ENCODE peak calls at places on chromosomes 13 and 19, in nine cellular contexts. Z is glutamatergic neuron; I is AG10803; Q is CD8-positive, alpha-beta T cell; F is CD4-positive, alpha-beta T cell; L is Caco-2; C is astrocyte; M is epithelial cell of esophagus; B is endothelial cell. J is an unnamed sample.

GRCh38 chr19:42850981-42851717 is 28.4 kb downstream of the PSG1 start:
- DNase-seq in Z (no peak), I (peak), Q (no peak), F (no peak), L (peak), C (peak), M (peak), B (no peak), J (no peak)

GRCh38 chr13:71879129-71879535 is 12.1 kb upstream of the DACH1 start:
- DNase-seq in Z (no peak), I (no peak), Q (no peak), F (no peak), L (peak), C (no peak), M (peak), B (peak), J (peak)

GRCh38 chr19:32406161-32407003 is 812 bp downstream of the DPY19L3 start:
- DNase-seq in Z (no peak), I (no peak), Q (no peak), F (no peak), L (no peak), C (no peak), M (no peak), B (no peak), J (no peak)

GRCh38 chr13:100363351-100363750 is 225.2 kb downstream of the GGACT start:
- DNase-seq in Z (no peak), I (peak), Q (no peak), F (no peak), L (no peak), C (peak), M (no peak), B (no peak), J (no peak)

GRCh38 chr19:7533925-7534480 is 1.5 kb upstream of the PNPLA6 start:
- DNase-seq in Z (peak), I (peak), Q (peak), F (peak), L (peak), C (peak), M (peak), B (peak), J (peak)

GRCh38 chr19:3133793-3134116 is 2.1 kb upstream of the GNA15 start:
- DNase-seq in Z (no peak), I (no peak), Q (no peak), F (no peak), L (no peak), C (no peak), M (no peak), B (no peak), J (no peak)

GRCh38 chr19:28465317-28466086 is 747.4 kb downstream of the UQCRFS1 start:
- DNase-seq in Z (no peak), I (no peak), Q (no peak), F (no peak), L (no peak), C (peak), M (peak), B (no peak), J (no peak)

GRCh38 chr19:2015611-2015950 is at the start of gene BTBD2:
- DNase-seq in Z (peak), I (peak), Q (peak), F (no peak), L (no peak), C (peak), M (peak), B (no peak), J (no peak)

GRCh38 chr13:84137292-84137691 is 255.0 kb upstream of the SLITRK1 start:
- DNase-seq in Z (no peak), I (peak), Q (peak), F (peak), L (no peak), C (peak), M (no peak), B (no peak), J (no peak)

GRCh38 chr19:42412661-42413076 is 14.5 kb downstream of the LIPE start:
- DNase-seq in Z (no peak), I (no peak), Q (no peak), F (no peak), L (no peak), C (no peak), M (no peak), B (no peak), J (no peak)

DNA sequence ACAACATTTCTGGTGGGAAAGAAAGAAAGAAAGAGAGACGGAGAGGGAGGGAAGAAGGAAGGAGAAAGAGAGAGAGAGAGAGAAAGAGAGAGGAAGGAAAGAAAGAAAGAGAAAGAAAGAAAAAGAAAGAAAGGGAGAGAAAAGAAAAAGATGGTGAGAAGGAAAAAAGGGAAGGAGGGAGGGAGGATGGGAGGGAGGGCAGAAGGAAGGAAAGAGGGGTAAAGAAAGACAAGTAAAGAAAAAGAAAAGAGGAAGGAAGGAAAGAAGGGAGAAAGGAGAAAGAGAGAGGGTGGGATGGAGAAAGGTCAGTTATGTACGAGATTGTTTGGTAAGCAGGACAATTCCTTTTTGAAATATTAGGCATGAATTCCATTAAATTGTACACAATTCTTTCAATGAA is 145.3 kb downstream of the SPRY2 start:
- DNase-seq in Z (no peak), I (no peak), Q (no peak), F (no peak), L (no peak), C (no peak), M (no peak), B (no peak), J (no peak)
- TF ChIP-seq CTCF in Z (no peak), I (no peak), Q (no peak), F (no peak), L (no peak), C (no peak), M (no peak), B (no peak), J (no peak)

DNA sequence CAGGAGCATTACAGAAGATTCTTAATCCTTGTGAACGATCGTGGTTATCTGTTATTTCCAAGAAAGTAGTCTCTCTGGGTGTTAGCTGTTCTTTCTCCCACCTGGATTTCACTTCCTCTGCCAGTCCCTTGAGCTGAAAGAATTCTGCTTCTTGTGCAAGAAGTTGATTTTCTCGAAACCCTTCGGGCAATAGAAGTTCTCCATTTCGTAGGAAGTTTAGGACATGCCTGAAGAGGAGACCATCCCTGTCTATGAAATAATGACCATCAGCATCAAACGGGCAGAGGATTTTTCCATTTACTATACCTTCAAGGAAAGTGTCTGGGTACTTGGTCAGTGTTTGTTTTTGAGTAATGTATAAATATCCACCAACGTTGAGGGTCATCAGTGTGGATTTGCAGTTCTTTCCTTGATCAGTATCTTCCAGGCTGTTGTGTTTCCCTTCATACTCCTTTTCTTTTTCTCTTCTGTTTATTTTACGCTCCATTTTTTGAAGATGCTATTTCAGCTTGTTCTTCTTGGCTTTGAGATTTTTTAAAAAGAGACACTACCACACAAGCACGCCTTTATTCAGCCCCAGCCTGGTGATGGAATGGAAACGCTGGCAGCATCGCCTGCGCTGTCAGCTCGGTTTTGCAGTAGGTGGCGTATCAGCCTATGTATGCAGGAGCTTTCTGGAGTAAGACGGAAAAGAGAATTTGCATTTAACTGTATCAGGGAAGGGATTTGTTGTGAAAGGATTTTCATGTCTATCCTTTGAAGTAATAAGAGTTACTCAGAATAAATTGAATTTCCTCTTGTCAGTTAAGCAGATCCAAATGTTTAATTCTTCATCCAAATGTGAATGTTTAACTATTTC is 6.5 kb downstream of the KCTD4 start:
- DNase-seq in Z (peak), I (peak), Q (no peak), F (no peak), L (peak), C (peak), M (peak), B (peak), J (no peak)
- TF ChIP-seq CTCF in Z (no peak), I (peak), Q (no peak), F (no peak), L (peak), C (peak), M (peak), B (no peak), J (no peak)

DNA sequence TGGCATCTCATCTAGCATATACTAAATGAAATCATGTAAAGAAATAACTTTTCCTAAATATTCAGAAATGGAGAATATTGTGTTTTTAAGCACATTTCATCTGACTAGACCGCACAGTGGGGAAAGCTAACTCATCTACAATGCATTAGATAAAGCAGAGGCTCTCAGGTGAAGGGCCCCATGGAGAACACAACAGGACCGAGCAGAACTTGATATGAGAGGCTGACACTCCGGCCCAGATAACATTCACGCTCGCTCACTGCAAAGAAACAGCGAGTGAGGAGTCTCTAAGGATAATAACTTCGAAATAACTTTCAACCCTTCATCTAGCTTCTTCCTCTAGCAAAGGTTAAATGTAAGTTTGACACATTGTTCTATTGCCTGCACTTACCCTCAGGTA is 130.6 kb downstream of the PCDH9 start:
- DNase-seq in Z (no peak), I (no peak), Q (no peak), F (no peak), L (no peak), C (no peak), M (no peak), B (no peak), J (no peak)
- TF ChIP-seq CTCF in Z (no peak), I (no peak), Q (no peak), F (no peak), L (no peak), C (no peak), M (no peak), B (no peak), J (no peak)

GRCh38 chr19:18603958-18604819 is 2.4 kb downstream of the CRLF1 start:
- DNase-seq in Z (no peak), I (no peak), Q (no peak), F (no peak), L (no peak), C (no peak), M (no peak), B (no peak), J (no peak)

GRCh38 chr19:18605196-18605545 is 1.4 kb downstream of the CRLF1 start:
- DNase-seq in Z (no peak), I (no peak), Q (no peak), F (no peak), L (no peak), C (no peak), M (no peak), B (no peak), J (peak)

GRCh38 chr19:18604820-18605159 is 1.8 kb downstream of the CRLF1 start:
- DNase-seq in Z (no peak), I (no peak), Q (no peak), F (no peak), L (no peak), C (no peak), M (no peak), B (no peak), J (peak)

GRCh38 chr19:18601875-18602274 is 4.7 kb downstream of the CRLF1 start:
- DNase-seq in Z (no peak), I (no peak), Q (no peak), F (no peak), L (no peak), C (no peak), M (peak), B (no peak), J (no peak)

GRCh38 chr19:18603255-18603957 is 3.2 kb downstream of the CRLF1 start:
- DNase-seq in Z (peak), I (peak), Q (no peak), F (no peak), L (peak), C (no peak), M (no peak), B (peak), J (no peak)
- TF ChIP-seq CTCF in Z (peak), I (peak), Q (no peak), F (no peak), L (peak), C (no peak), M (no peak), B (no peak), J (no peak)

DNA sequence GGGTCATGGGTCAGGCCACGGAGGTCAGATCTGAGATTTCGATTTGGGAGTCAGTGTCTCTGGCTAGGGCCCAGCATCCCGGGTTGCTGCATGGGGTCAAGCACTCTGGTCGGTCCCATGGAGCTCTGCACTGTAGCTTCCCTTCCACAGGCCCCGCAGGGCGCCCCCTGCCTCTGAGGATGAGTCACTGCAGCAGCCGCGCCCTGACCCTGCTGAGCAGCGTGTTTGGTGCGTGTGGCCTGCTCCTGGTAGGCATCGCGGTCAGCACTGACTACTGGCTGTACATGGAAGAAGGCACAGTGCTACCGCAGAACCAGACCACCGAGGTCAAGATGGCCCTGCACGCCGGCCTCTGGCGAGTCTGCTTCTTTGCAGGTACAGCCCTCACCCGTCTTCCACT is 3.6 kb downstream of the CACNG7 start:
- DNase-seq in Z (peak), I (no peak), Q (no peak), F (no peak), L (no peak), C (no peak), M (no peak), B (peak), J (no peak)
- TF ChIP-seq CTCF in Z (peak), I (no peak), Q (no peak), F (no peak), L (no peak), C (no peak), M (no peak), B (peak), J (peak)

DNA sequence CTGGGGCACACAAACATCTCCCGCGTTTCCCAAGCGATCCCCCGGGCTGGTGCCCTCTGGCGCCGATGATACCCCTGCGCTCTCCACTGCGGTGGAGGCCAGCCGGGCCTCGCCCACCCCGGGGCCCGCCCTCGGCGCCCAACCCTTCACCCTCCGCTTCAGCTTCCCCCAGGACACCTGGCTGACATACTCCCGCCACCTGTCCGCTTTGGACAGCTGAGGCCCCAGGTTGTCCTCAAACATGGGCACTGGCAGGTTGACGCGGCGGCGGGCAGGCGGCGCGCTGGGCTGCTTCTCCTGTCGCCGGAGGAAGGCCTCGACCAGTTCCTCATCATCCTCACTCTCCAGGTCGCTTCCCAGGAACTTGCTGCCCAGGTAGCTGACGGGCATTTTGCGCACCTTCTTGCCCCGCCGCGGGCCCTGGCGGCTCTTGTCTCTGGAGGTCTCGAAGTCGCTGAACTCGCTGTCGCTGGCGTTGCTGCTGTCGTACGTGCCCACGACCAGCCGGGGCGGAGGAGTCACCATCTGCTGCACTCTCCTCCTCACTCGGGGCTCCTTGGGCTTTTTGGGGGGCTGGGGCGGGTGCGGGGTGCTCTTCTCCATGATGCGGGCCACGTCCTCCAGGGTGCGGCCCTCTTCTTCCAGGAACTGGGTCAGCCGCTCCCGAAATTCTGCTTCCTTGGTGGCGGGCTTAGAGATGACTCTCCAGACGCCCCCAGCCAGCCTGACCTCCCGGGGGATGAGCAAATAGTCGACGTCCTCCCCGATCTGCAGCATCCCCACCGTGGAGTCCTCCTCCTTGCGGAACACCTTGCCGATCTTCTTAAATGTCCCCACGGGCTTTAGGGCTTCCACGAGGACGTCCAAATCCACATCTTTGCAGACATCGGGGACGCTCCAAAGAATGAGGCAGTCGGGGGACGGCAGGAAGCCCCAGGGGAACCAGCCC is 1.1 kb downstream of the CCDC8 start:
- DNase-seq in Z (no peak), I (no peak), Q (no peak), F (no peak), L (no peak), C (no peak), M (no peak), B (no peak), J (no peak)
- TF ChIP-seq CTCF in Z (no peak), I (peak), Q (no peak), F (no peak), L (no peak), C (no peak), M (peak), B (no peak), J (no peak)

DNA sequence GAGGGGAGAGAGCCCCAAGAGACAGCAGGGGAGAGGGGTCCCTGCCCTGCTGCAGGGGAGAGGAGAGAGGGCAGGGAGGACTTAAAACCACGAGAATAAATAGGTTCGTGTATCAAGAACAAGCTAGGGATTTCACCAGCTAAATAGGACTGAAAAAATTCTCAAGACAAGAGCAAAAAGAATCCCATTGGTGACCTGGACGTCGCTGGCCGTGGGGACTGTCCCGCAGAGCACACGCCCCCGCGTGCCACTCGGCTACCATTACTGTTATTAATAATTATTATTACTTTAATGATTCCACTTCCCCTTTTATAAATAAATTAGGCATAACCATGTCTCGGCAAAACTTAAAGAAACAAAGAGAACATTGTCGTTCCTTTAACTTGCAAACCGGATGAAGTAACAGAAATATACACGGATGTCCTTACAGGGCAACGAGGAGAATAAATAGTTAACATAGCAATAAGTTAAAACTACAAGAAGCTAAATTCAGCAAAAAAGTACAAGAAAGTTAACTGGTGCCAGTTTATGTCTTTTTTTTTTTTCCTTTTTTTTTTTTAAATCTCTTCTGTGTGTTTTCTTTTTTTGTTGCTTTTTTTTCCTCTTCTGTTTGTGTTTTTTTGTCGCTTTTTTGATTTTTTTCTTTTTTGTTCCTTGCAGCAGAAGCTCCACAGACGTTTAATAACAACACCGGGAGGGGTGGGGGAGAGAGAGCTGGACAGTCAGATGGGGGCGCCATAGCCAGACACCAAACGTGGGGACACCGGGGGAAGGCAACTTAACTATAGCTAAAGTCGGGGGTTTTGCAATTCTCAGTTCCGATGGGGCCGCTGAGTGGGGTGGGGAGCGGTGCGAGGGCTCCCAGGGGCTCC is 16.7 kb downstream of the PRKCSH start:
- DNase-seq in Z (peak), I (no peak), Q (no peak), F (no peak), L (no peak), C (no peak), M (no peak), B (no peak), J (peak)
- TF ChIP-seq CTCF in Z (no peak), I (no peak), Q (no peak), F (no peak), L (no peak), C (no peak), M (no peak), B (no peak), J (peak)

J was measured in GM10248.